ENCODE peak calls at places on chromosomes 2 and 18, in six cellular contexts. One of them, this sample, is unnamed.

GRCh38 chr2:122643725-122644329 is 888.4 kb downstream of the TSN start:
- DNase-seq in body of pancreas: peak; percentile 37
- DNase-seq in astrocyte of the cerebellum: no peak
- DNase-seq in upper lobe of right lung: no peak
- DNase-seq in brain microvascular endothelial cell: peak; percentile 95
- DNase-seq in AG04450: no peak
- DNase-seq in this sample: peak; percentile 8

GRCh38 chr18:24395049-24395780 is 2.4 kb downstream of the OSBPL1A start:
- DNase-seq in body of pancreas: no peak
- DNase-seq in astrocyte of the cerebellum: no peak
- DNase-seq in upper lobe of right lung: no peak
- DNase-seq in brain microvascular endothelial cell: no peak
- DNase-seq in AG04450: no peak
- DNase-seq in this sample: no peak

GRCh38 chr2:141109633-141110032 is 1021.2 kb downstream of the LRP1B start:
- DNase-seq in body of pancreas: no peak
- DNase-seq in astrocyte of the cerebellum: no peak
- DNase-seq in upper lobe of right lung: no peak
- DNase-seq in brain microvascular endothelial cell: no peak
- DNase-seq in AG04450: no peak
- DNase-seq in this sample: no peak

GRCh38 chr2:175363719-175364118 is 182.2 kb upstream of the ATP5MC3 start:
- DNase-seq in body of pancreas: no peak
- DNase-seq in astrocyte of the cerebellum: no peak
- DNase-seq in upper lobe of right lung: no peak
- DNase-seq in brain microvascular endothelial cell: no peak
- DNase-seq in AG04450: no peak
- DNase-seq in this sample: no peak

GRCh38 chr18:58315739-58316215 is 271.8 kb downstream of the NEDD4L start:
- DNase-seq in body of pancreas: peak; percentile 37
- DNase-seq in astrocyte of the cerebellum: no peak
- DNase-seq in upper lobe of right lung: no peak
- DNase-seq in brain microvascular endothelial cell: no peak
- DNase-seq in AG04450: no peak
- DNase-seq in this sample: no peak

GRCh38 chr2:114714316-114714715 is 271.9 kb downstream of the DPP10 start:
- DNase-seq in body of pancreas: no peak
- DNase-seq in astrocyte of the cerebellum: no peak
- DNase-seq in upper lobe of right lung: no peak
- DNase-seq in brain microvascular endothelial cell: no peak
- DNase-seq in AG04450: no peak
- DNase-seq in this sample: no peak

GRCh38 chr18:59141294-59142068 is 1.8 kb downstream of the SEC11C start:
- DNase-seq in body of pancreas: no peak
- DNase-seq in astrocyte of the cerebellum: no peak
- DNase-seq in upper lobe of right lung: no peak
- DNase-seq in brain microvascular endothelial cell: no peak
- DNase-seq in AG04450: no peak
- DNase-seq in this sample: no peak

GRCh38 chr18:8140841-8141501 is 468.3 kb upstream of the RAB12 start:
- DNase-seq in body of pancreas: peak; percentile 36
- DNase-seq in astrocyte of the cerebellum: no peak
- DNase-seq in upper lobe of right lung: no peak
- DNase-seq in brain microvascular endothelial cell: peak; percentile 87
- DNase-seq in AG04450: no peak
- DNase-seq in this sample: peak; percentile 32

GRCh38 chr18:77622009-77622692 is 372.5 kb downstream of the GALR1 start:
- DNase-seq in body of pancreas: no peak
- DNase-seq in astrocyte of the cerebellum: no peak
- DNase-seq in upper lobe of right lung: no peak
- DNase-seq in brain microvascular endothelial cell: no peak
- DNase-seq in AG04450: no peak
- DNase-seq in this sample: no peak

GRCh38 chr2:223204537-223204936 is 152.5 kb downstream of the KCNE4 start:
- DNase-seq in body of pancreas: no peak
- DNase-seq in astrocyte of the cerebellum: no peak
- DNase-seq in upper lobe of right lung: no peak
- DNase-seq in brain microvascular endothelial cell: no peak
- DNase-seq in AG04450: no peak
- DNase-seq in this sample: no peak

GRCh38 chr18:5720132-5720531 is 175.2 kb downstream of the TMEM200C start:
- DNase-seq in body of pancreas: no peak
- DNase-seq in astrocyte of the cerebellum: no peak
- DNase-seq in upper lobe of right lung: no peak
- DNase-seq in brain microvascular endothelial cell: no peak
- DNase-seq in AG04450: no peak
- DNase-seq in this sample: no peak

GRCh38 chr2:78861546-78861945 is 164.0 kb upstream of the REG3G start:
- DNase-seq in body of pancreas: peak; percentile 23
- DNase-seq in astrocyte of the cerebellum: no peak
- DNase-seq in upper lobe of right lung: no peak
- DNase-seq in brain microvascular endothelial cell: no peak
- DNase-seq in AG04450: no peak
- DNase-seq in this sample: no peak

GRCh38 chr2:24375349-24376087 is 15.2 kb upstream of the ITSN2 start:
- DNase-seq in body of pancreas: no peak
- DNase-seq in astrocyte of the cerebellum: no peak
- DNase-seq in upper lobe of right lung: no peak
- DNase-seq in brain microvascular endothelial cell: no peak
- DNase-seq in AG04450: no peak
- DNase-seq in this sample: no peak

GRCh38 chr2:160583162-160583522 is 89.5 kb upstream of the RBMS1 start:
- DNase-seq in body of pancreas: no peak
- DNase-seq in astrocyte of the cerebellum: peak; percentile 46
- DNase-seq in upper lobe of right lung: no peak
- DNase-seq in brain microvascular endothelial cell: peak; percentile 69
- DNase-seq in AG04450: no peak
- DNase-seq in this sample: no peak

GRCh38 chr2:12931211-12931844 is 214.6 kb downstream of the TRIB2 start:
- DNase-seq in body of pancreas: peak; percentile 19
- DNase-seq in astrocyte of the cerebellum: peak; percentile 53
- DNase-seq in upper lobe of right lung: no peak
- DNase-seq in brain microvascular endothelial cell: no peak
- DNase-seq in AG04450: peak; percentile 30
- DNase-seq in this sample: no peak

GRCh38 chr2:168233726-168234406 is 13.5 kb downstream of the STK39 start:
- DNase-seq in body of pancreas: no peak
- DNase-seq in astrocyte of the cerebellum: no peak
- DNase-seq in upper lobe of right lung: no peak
- DNase-seq in brain microvascular endothelial cell: no peak
- DNase-seq in AG04450: no peak
- DNase-seq in this sample: no peak

GRCh38 chr2:237456200-237456731 is 30.8 kb upstream of the MLPH start:
- DNase-seq in body of pancreas: no peak
- DNase-seq in astrocyte of the cerebellum: peak; percentile 60
- DNase-seq in upper lobe of right lung: peak; percentile 58
- DNase-seq in brain microvascular endothelial cell: peak; percentile 77
- DNase-seq in AG04450: peak; percentile 97
- DNase-seq in this sample: no peak

GRCh38 chr2:215728504-215729065 is 284.8 kb downstream of the MREG start:
- DNase-seq in body of pancreas: peak; percentile 46
- DNase-seq in astrocyte of the cerebellum: peak; percentile 83
- DNase-seq in upper lobe of right lung: no peak
- DNase-seq in brain microvascular endothelial cell: peak; percentile 97
- DNase-seq in AG04450: peak; percentile 72
- DNase-seq in this sample: peak; percentile 98

GRCh38 chr2:44758591-44758990 is 182.9 kb upstream of the SIX3 start:
- DNase-seq in body of pancreas: no peak
- DNase-seq in astrocyte of the cerebellum: no peak
- DNase-seq in upper lobe of right lung: no peak
- DNase-seq in brain microvascular endothelial cell: no peak
- DNase-seq in AG04450: no peak
- DNase-seq in this sample: no peak

GRCh38 chr2:40123746-40124145 is 328.1 kb downstream of the SLC8A1 start:
- DNase-seq in body of pancreas: no peak
- DNase-seq in astrocyte of the cerebellum: no peak
- DNase-seq in upper lobe of right lung: no peak
- DNase-seq in brain microvascular endothelial cell: no peak
- DNase-seq in AG04450: no peak
- DNase-seq in this sample: no peak

GRCh38 chr2:68722712-68723111 is 11.9 kb upstream of the ARHGAP25 start:
- DNase-seq in body of pancreas: no peak
- DNase-seq in astrocyte of the cerebellum: no peak
- DNase-seq in upper lobe of right lung: no peak
- DNase-seq in brain microvascular endothelial cell: no peak
- DNase-seq in AG04450: no peak
- DNase-seq in this sample: no peak

GRCh38 chr2:109454304-109454703 is 159.5 kb downstream of the SEPTIN10 start:
- DNase-seq in body of pancreas: no peak
- DNase-seq in astrocyte of the cerebellum: no peak
- DNase-seq in upper lobe of right lung: peak; percentile 34
- DNase-seq in brain microvascular endothelial cell: no peak
- DNase-seq in AG04450: no peak
- DNase-seq in this sample: no peak

GRCh38 chr18:46222710-46223360 is 118.7 kb downstream of the HAUS1 start:
- DNase-seq in body of pancreas: no peak
- DNase-seq in astrocyte of the cerebellum: no peak
- DNase-seq in upper lobe of right lung: no peak
- DNase-seq in brain microvascular endothelial cell: no peak
- DNase-seq in AG04450: no peak
- DNase-seq in this sample: no peak

GRCh38 chr2:133641497-133641896 is 73.2 kb upstream of the NCKAP5 start:
- DNase-seq in body of pancreas: peak; percentile 9
- DNase-seq in astrocyte of the cerebellum: no peak
- DNase-seq in upper lobe of right lung: peak; percentile 58
- DNase-seq in brain microvascular endothelial cell: no peak
- DNase-seq in AG04450: no peak
- DNase-seq in this sample: no peak

GRCh38 chr2:32479224-32479623 is 122.4 kb downstream of the BIRC6 start:
- DNase-seq in body of pancreas: no peak
- DNase-seq in astrocyte of the cerebellum: no peak
- DNase-seq in upper lobe of right lung: no peak
- DNase-seq in brain microvascular endothelial cell: no peak
- DNase-seq in AG04450: no peak
- DNase-seq in this sample: peak; percentile 10

GRCh38 chr2:235611756-235612155 is 117.9 kb downstream of the AGAP1 start:
- DNase-seq in body of pancreas: no peak
- DNase-seq in astrocyte of the cerebellum: no peak
- DNase-seq in upper lobe of right lung: no peak
- DNase-seq in brain microvascular endothelial cell: no peak
- DNase-seq in AG04450: no peak
- DNase-seq in this sample: no peak

GRCh38 chr2:157488877-157489276 is 45.0 kb upstream of the CYTIP start:
- DNase-seq in body of pancreas: peak; percentile 86
- DNase-seq in astrocyte of the cerebellum: no peak
- DNase-seq in upper lobe of right lung: no peak
- DNase-seq in brain microvascular endothelial cell: no peak
- DNase-seq in AG04450: no peak
- DNase-seq in this sample: no peak

GRCh38 chr2:43823751-43824150 is 14.9 kb downstream of the ABCG5 start:
- DNase-seq in body of pancreas: no peak
- DNase-seq in astrocyte of the cerebellum: no peak
- DNase-seq in upper lobe of right lung: no peak
- DNase-seq in brain microvascular endothelial cell: no peak
- DNase-seq in AG04450: no peak
- DNase-seq in this sample: no peak

DNA sequence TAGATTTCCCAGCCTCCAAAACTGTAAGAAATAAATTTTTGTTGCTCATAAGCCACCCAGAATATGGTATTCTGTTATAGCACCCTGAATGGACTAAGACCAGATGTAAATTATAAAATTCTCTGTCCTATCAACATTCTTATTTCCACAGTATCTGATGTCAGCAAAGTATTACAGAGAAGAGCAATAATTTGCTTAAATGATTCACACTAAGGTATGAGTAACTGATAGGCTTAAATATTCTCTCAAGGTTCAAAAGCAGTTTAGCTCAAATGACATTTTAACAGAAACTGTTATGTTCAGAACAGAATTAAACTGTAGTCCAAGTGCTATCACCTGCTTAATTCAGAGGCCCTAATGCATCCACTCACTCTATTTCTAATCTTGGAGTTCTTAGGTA is 12.8 kb downstream of the SESTD1 start:
- DNase-seq in body of pancreas: no peak
- DNase-seq in astrocyte of the cerebellum: no peak
- DNase-seq in upper lobe of right lung: no peak
- DNase-seq in brain microvascular endothelial cell: no peak
- DNase-seq in AG04450: no peak
- DNase-seq in this sample: no peak
- H3K4me3 ChIP-seq in body of pancreas: no peak overlapping the region
- H3K4me3 ChIP-seq in astrocyte of the cerebellum: no peak overlapping the region
- H3K4me3 ChIP-seq in upper lobe of right lung: no peak overlapping the region
- H3K4me3 ChIP-seq in brain microvascular endothelial cell: no peak overlapping the region
- H3K4me3 ChIP-seq in AG04450: no peak overlapping the region
- H3K4me3 ChIP-seq in this sample: no peak overlapping the region

GRCh38 chr2:118013724-118014491 is at the start of gene CCDC93:
- DNase-seq in body of pancreas: peak; percentile 85
- DNase-seq in astrocyte of the cerebellum: peak; percentile 55
- DNase-seq in upper lobe of right lung: peak; percentile 94
- DNase-seq in brain microvascular endothelial cell: peak; percentile 69
- DNase-seq in AG04450: peak; percentile 44
- DNase-seq in this sample: peak; percentile 14
- TF ChIP-seq CTCF in body of pancreas: peak; percentile 18
- TF ChIP-seq CTCF in astrocyte of the cerebellum: no peak
- TF ChIP-seq CTCF in upper lobe of right lung: no peak
- TF ChIP-seq CTCF in brain microvascular endothelial cell: no peak
- TF ChIP-seq CTCF in AG04450: no peak
- TF ChIP-seq CTCF in this sample: no peak

GRCh38 chr2:195675783-195676427 is 18.9 kb downstream of the SLC39A10 start:
- DNase-seq in body of pancreas: no peak
- DNase-seq in astrocyte of the cerebellum: no peak
- DNase-seq in upper lobe of right lung: no peak
- DNase-seq in brain microvascular endothelial cell: no peak
- DNase-seq in AG04450: no peak
- DNase-seq in this sample: no peak
- H3K4me3 ChIP-seq in body of pancreas: no peak overlapping the region
- H3K4me3 ChIP-seq in astrocyte of the cerebellum: no peak overlapping the region
- H3K4me3 ChIP-seq in upper lobe of right lung: no peak overlapping the region
- H3K4me3 ChIP-seq in brain microvascular endothelial cell: no peak overlapping the region
- H3K4me3 ChIP-seq in AG04450: no peak overlapping the region
- H3K4me3 ChIP-seq in this sample: no peak overlapping the region

DNA sequence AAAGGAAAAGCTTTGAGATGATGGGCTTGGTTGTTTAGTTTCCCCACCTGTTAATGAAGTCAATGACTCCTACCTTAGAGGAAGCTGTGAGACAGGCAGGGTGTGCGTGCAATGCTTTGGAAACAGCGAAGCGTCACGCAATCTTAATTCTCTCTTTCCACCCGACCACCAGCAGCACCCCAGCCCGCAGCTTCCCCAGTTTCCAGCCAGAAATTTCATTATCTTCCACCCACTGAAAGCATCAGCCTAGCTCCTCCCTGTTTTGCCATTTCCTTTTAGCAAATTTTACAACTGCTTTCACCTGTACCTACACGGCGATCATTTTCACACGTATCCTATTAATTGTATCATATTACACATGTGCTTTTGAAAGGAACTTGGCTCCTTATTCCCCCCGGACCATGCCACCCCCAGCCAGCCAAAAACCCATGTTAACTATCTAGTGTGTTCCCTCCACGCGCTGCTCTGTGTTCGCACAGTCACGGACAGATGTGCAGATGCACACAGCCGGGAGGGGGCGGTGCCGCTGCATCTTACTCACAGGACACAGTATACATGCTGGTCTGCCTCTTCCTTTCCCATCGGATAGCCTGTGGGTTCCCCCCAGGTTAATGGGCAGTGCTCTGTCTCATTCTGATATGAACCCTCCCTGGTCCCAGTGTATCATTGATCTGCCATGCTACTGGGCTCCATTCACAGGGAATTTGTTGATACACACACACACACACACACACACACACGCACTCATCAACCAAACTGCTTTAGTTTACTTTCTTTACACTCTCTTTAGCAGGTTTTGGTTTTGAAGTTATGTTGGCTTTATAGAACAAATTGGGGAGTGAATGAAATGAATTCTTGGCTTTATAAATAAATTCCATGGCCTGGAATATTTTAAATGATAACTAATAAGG is 22.4 kb downstream of the CYP27C1 start:
- DNase-seq in body of pancreas: peak; percentile 64
- DNase-seq in astrocyte of the cerebellum: no peak
- DNase-seq in upper lobe of right lung: peak; percentile 82
- DNase-seq in brain microvascular endothelial cell: peak; percentile 68
- DNase-seq in AG04450: no peak
- DNase-seq in this sample: no peak
- TF ChIP-seq CTCF in body of pancreas: peak; percentile 56
- TF ChIP-seq CTCF in astrocyte of the cerebellum: peak; percentile 55
- TF ChIP-seq CTCF in upper lobe of right lung: peak; percentile 40
- TF ChIP-seq CTCF in brain microvascular endothelial cell: peak; percentile 84
- TF ChIP-seq CTCF in AG04450: peak; percentile 61
- TF ChIP-seq CTCF in this sample: no peak

This sample was measured in AG09309.